ENCODE peak calls at places on chromosomes 7 and 10, in six cellular contexts. W is A549, M is GM12878, N is K562, T is HepG2, C is upper lobe of left lung. A is an unnamed sample.

GRCh38 chr7:135670179-135670578 is 7.9 kb downstream of the STMP1 start:
- ATAC-seq in W (no peak), M (no peak), N (peak), T (no peak), C (peak), A (no peak)

GRCh38 chr10:87927091-87927490 is 63.7 kb downstream of the PTEN start:
- ATAC-seq in W (no peak), M (no peak), N (no peak), T (no peak), C (no peak), A (no peak)

GRCh38 chr7:132402751-132403245 is 173.5 kb downstream of the PLXNA4 start:
- ATAC-seq in W (no peak), M (no peak), N (no peak), T (no peak), C (no peak), A (peak)

GRCh38 chr7:148773344-148773743 is 74.6 kb downstream of the CUL1 start:
- ATAC-seq in W (no peak), M (no peak), N (no peak), T (no peak), C (peak), A (no peak)

GRCh38 chr10:99975942-99976809 is 33.6 kb downstream of the DNMBP start:
- ATAC-seq in W (peak), M (peak), N (no peak), T (no peak), C (peak), A (peak)

GRCh38 chr10:110619514-110619913 is 24.6 kb upstream of the RBM20 start:
- ATAC-seq in W (no peak), M (no peak), N (no peak), T (no peak), C (no peak), A (no peak)

GRCh38 chr10:50397312-50398140 is 146.2 kb upstream of the ASAH2 start:
- ATAC-seq in W (no peak), M (peak), N (peak), T (peak), C (no peak), A (no peak)

GRCh38 chr10:15864419-15864818 is 4.1 kb upstream of the MINDY3 start:
- ATAC-seq in W (no peak), M (no peak), N (no peak), T (no peak), C (no peak), A (no peak)

GRCh38 chr10:84244651-84245270 is at the start of gene RGR:
- ATAC-seq in W (peak), M (no peak), N (no peak), T (peak), C (peak), A (peak)

GRCh38 chr7:128357366-128357662 is 4.2 kb downstream of the PRRT4 start:
- ATAC-seq in W (no peak), M (no peak), N (no peak), T (no peak), C (no peak), A (no peak)

GRCh38 chr10:122845783-122846332 is at the start of gene CUZD1:
- ATAC-seq in W (no peak), M (no peak), N (no peak), T (no peak), C (no peak), A (no peak)

GRCh38 chr7:25994433-25994988 is 157.5 kb upstream of the NFE2L3 start:
- ATAC-seq in W (no peak), M (no peak), N (no peak), T (no peak), C (no peak), A (no peak)

GRCh38 chr7:127789031-127789430 is 137.0 kb downstream of the SND1 start:
- ATAC-seq in W (no peak), M (no peak), N (no peak), T (no peak), C (no peak), A (no peak)

GRCh38 chr10:59593768-59594167 is 115.9 kb downstream of the SLC16A9 start:
- ATAC-seq in W (no peak), M (no peak), N (no peak), T (no peak), C (no peak), A (no peak)

GRCh38 chr10:29386347-29386999 is 97.6 kb downstream of the LYZL1 start:
- ATAC-seq in W (peak), M (peak), N (peak), T (peak), C (peak), A (peak)

GRCh38 chr10:84715911-84716310 is 387.5 kb downstream of the CCSER2 start:
- ATAC-seq in W (peak), M (peak), N (peak), T (peak), C (no peak), A (no peak)

DNA sequence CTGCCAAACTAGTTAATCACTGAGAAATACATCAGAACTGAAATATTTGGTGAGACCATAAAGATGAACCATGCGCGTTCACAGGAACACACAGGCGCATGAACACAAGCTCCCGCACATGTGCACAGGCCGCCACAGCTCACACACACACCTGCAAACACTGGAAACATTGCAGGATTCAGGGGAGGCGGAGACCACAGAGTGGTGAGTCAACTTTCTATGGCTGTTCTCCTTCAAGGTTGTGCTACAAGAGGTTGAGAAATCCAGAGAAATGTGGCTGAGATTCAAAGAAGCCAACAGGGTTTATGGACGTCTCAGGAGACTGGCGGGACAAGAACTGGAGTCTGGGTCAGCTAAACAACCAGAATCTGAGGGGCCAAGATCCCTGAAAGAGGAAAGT is 17.8 kb downstream of the ESYT2 start:
- ATAC-seq in W (peak), M (no peak), N (peak), T (no peak), C (peak), A (peak)
- H3K4me3 ChIP-seq in W (no peak), M (no peak), N (no peak), T (no peak), C (no peak), A (no peak)

GRCh38 chr7:83689855-83690254 is 40.9 kb upstream of the SEMA3E start:
- ATAC-seq in W (no peak), M (no peak), N (no peak), T (no peak), C (no peak), A (no peak)
- TF ChIP-seq EP300 in W (no peak), M (no peak), N (no peak), T (no peak), C (no peak), A (no peak)

DNA sequence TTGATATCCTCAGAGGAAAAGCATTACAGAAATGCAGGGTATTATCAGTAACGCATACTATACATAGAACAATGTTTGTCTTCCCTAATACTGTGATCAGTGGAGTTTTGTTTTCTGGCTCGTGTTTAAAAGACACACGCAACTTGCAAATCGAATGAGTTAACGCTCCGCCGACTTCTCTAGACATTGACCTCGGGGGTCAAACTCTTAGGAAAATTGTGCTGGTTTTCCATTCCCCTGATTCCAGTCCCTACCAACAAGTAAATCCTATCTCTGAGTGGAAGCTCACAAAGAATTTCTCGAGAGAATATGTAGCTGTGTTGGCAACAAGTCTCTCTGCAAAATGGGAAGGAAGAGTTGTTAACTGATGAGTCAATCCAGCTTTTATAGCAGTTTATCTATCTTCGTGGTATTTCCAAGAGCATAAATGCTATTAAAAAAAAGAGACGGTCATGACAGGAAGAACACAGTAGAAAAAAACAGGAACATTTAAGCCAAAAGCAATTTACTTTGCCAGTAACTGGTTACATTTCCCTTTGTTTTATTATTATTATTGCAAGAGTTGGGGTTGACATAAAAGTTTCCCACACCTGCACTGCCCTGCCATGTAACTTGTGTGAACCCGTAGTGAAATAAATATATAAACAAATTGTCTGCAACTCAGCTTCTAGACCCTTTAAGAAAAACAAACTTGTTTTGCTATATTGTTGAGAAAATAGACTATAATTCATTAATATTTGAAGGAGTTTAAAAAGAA is 144.4 kb downstream of the ARID5B start:
- ATAC-seq in W (no peak), M (no peak), N (no peak), T (peak), C (peak), A (peak)
- H3K4me3 ChIP-seq in W (no peak), M (peak), N (no peak), T (no peak), C (no peak), A (peak)

DNA sequence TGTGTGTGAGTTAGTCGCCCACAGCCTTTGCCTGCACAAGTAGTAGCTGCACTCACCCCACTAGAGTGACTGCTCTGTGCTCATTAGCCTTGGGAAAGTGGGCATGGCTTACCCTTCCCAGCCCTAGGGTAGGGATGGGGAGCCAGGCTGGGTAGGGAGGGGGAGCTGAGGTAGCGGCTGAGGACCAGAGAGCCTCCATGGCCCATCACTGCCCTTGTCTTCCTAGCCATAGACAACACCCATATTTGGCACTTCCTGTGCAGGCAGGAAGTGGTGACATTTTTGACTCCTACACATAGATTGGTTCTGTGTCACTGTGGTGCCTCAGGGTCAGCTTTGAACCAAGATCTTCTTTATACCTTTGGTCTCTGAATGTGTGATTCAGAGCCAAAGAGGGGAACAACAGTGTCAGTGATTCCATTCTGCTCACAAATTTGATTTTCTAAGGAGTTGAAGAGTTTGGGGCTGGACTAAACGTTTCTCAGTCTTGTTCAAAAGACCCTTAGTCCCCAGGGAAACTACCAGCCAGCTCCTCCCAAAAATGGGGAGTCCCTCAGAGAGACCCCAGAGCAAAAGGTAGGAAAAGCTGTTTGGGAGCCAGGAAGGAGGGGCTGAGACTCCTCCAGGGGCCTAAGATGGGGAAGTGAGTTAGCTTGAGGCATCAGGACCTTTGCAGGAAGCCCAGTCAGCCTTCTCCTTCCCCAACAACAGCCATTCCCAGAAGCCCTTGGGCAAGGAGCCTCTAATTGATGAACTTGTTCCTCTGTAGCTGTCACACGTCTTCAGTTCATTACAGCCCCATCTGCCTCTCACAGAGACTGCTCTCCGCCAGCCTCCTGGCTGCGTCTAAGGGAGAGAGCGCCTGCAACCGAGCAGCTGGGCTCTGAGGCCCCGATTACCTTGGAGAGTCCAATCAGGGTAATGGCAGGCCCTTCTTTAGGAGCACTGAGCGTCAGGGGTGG is 135.0 kb downstream of the CDH23 start:
- ATAC-seq in W (no peak), M (peak), N (peak), T (no peak), C (no peak), A (no peak)
- TF ChIP-seq EP300 in W (no peak), M (no peak), N (no peak), T (no peak), C (no peak), A (no peak)

GRCh38 chr7:151381333-151382078 is 28.3 kb downstream of the WDR86 start:
- ATAC-seq in W (peak), M (peak), N (no peak), T (no peak), C (peak), A (peak)
- H3K4me3 ChIP-seq in W (peak), M (peak), N (no peak), T (no peak), C (peak), A (peak)